ENCODE peak calls at places on chromosomes 6 and 20, in ten cellular contexts. F is AG10803, U is RWPE1, J is body of pancreas, A is mesothelial cell of epicardium, H is suprapubic skin, D is cardiac fibroblast, K is nephron progenitor cell, E is esophagus squamous epithelium, M is activated B cell treated with CpG ODN at 0.5 μM for 24 hours. X is an unnamed sample.

GRCh38 chr6:26071135-26071534 is 16.1 kb upstream of the HFE start:
- DNase-seq in F (peak; percentile 42), U (no peak), J (peak; percentile 71), A (no peak), H (peak; percentile 63), D (no peak), K (no peak), E (no peak), M (no peak), X (no peak)

GRCh38 chr6:90295854-90296345 is 743 bp downstream of the BACH2 start:
- DNase-seq in F (peak; percentile 35), U (peak; percentile 64), J (peak; percentile 63), A (peak; percentile 43), H (peak; percentile 80), D (peak; percentile 59), K (peak; percentile 71), E (peak; percentile 6), M (peak; percentile 71), X (peak; percentile 75)

GRCh38 chr20:62628691-62629090 is 13.6 kb upstream of the SLCO4A1 start:
- DNase-seq in F (no peak), U (no peak), J (no peak), A (no peak), H (no peak), D (no peak), K (no peak), E (no peak), M (no peak), X (no peak)

GRCh38 chr6:65524232-65524631 is 182.8 kb downstream of the EYS start:
- DNase-seq in F (no peak), U (no peak), J (no peak), A (no peak), H (no peak), D (no peak), K (no peak), E (no peak), M (no peak), X (no peak)

GRCh38 chr20:62647521-62648317 is 5.4 kb downstream of the SLCO4A1 start:
- DNase-seq in F (no peak), U (no peak), J (no peak), A (no peak), H (no peak), D (no peak), K (no peak), E (no peak), M (no peak), X (no peak)

GRCh38 chr6:50062051-50062450 is 12.3 kb upstream of the DEFB112 start:
- DNase-seq in F (no peak), U (no peak), J (no peak), A (no peak), H (no peak), D (no peak), K (peak; percentile 5), E (no peak), M (no peak), X (no peak)

GRCh38 chr6:4577406-4577805 is 198.8 kb upstream of the CDYL start:
- DNase-seq in F (peak; percentile 97), U (no peak), J (peak; percentile 35), A (no peak), H (no peak), D (peak; percentile 97), K (no peak), E (no peak), M (no peak), X (no peak)

GRCh38 chr20:46939566-46939965 is 44.9 kb downstream of the EYA2 start:
- DNase-seq in F (no peak), U (no peak), J (no peak), A (no peak), H (no peak), D (no peak), K (no peak), E (no peak), M (no peak), X (no peak)

GRCh38 chr20:56664791-56665190 is 35.7 kb downstream of the TFAP2C start:
- DNase-seq in F (no peak), U (no peak), J (no peak), A (no peak), H (no peak), D (no peak), K (no peak), E (no peak), M (no peak), X (no peak)

GRCh38 chr6:145633981-145634627 is 101.2 kb downstream of the EPM2A start:
- DNase-seq in F (peak; percentile 77), U (peak; percentile 69), J (peak; percentile 81), A (peak; percentile 86), H (peak; percentile 79), D (peak; percentile 88), K (peak; percentile 95), E (no peak), M (peak; percentile 56), X (peak; percentile 85)

GRCh38 chr6:90186637-90187361 is 109.8 kb downstream of the BACH2 start:
- DNase-seq in F (no peak), U (no peak), J (no peak), A (no peak), H (no peak), D (no peak), K (no peak), E (no peak), M (no peak), X (no peak)

GRCh38 chr6:129515004-129515403 is 195.0 kb downstream of the ARHGAP18 start:
- DNase-seq in F (no peak), U (no peak), J (no peak), A (no peak), H (no peak), D (no peak), K (no peak), E (no peak), M (no peak), X (no peak)

GRCh38 chr6:150638765-150639164 is 39.1 kb downstream of the PLEKHG1 start:
- DNase-seq in F (no peak), U (no peak), J (no peak), A (no peak), H (no peak), D (no peak), K (no peak), E (no peak), M (no peak), X (no peak)

GRCh38 chr6:158018370-158018771 is 36.7 kb downstream of the SYNJ2 start:
- DNase-seq in F (no peak), U (no peak), J (no peak), A (no peak), H (no peak), D (peak; percentile 74), K (no peak), E (no peak), M (no peak), X (no peak)

GRCh38 chr20:3782597-3782996 is 1.3 kb upstream of the SPEF1 start:
- DNase-seq in F (no peak), U (no peak), J (no peak), A (no peak), H (no peak), D (no peak), K (no peak), E (no peak), M (no peak), X (no peak)

GRCh38 chr20:3783068-3783489 is 1.8 kb upstream of the SPEF1 start:
- DNase-seq in F (no peak), U (no peak), J (no peak), A (no peak), H (no peak), D (no peak), K (no peak), E (no peak), M (no peak), X (no peak)

GRCh38 chr20:3784226-3784853 is 2.2 kb downstream of the CENPB start:
- DNase-seq in F (no peak), U (no peak), J (no peak), A (no peak), H (no peak), D (peak; percentile 40), K (no peak), E (no peak), M (no peak), X (no peak)

GRCh38 chr20:3784863-3785239 is 1.7 kb downstream of the CENPB start:
- DNase-seq in F (no peak), U (no peak), J (no peak), A (no peak), H (no peak), D (no peak), K (no peak), E (no peak), M (no peak), X (no peak)

GRCh38 chr20:3783516-3784225 is 2.4 kb upstream of the SPEF1 start:
- DNase-seq in F (no peak), U (no peak), J (no peak), A (no peak), H (no peak), D (no peak), K (no peak), E (no peak), M (no peak), X (no peak)
- TF ChIP-seq CTCF in F (no peak), U (no peak), J (no peak), A (no peak), H (no peak), D (no peak), K (no peak), E (no peak), M (no peak), X (no peak)

DNA sequence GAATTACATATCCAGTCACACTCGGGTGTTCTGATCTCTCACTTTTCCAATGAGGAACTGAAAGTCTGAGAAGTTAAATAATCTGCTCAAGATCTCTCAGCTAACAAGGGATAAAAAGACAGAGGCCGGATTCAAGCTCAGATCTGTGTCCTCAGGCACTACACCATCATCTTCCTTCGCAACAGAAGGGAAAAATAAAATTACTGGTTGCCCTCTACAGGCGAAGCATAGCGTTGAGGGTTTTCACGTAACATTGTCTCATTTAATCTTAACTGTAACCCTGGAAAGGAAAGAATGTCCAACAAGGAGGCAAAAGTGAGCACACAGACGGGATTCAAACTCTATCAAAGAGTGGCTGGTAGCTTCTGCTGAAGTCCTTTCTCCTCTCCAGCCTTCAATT is 67.8 kb upstream of the ANKEF1 start:
- DNase-seq in F (peak; percentile 1), U (peak; percentile 16), J (no peak), A (no peak), H (no peak), D (peak; percentile 40), K (no peak), E (no peak), M (no peak), X (no peak)
- TF ChIP-seq CTCF in F (peak; percentile 33), U (no peak), J (no peak), A (no peak), H (no peak), D (peak; percentile 30), K (no peak), E (peak; percentile 15), M (no peak), X (peak; percentile 61)

DNA sequence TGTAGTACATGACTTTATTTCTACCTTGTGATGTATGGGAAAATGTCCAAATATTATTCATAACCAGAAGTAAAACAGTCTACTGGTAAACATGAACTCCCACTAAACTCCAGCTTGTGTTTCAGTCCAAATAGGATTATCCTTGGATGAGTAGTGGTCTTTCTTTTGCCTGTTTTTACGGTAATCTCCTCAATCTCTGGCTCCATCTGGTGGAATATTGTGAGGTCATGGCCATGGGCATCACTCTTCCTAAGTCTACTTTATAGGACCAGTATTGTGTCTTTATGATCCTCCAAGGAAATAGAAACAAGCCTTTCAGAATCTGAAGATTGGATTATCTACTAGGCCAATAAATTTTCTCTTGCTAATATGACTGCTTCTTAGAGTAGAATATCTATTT is 505.0 kb downstream of the BMP2 start:
- DNase-seq in F (no peak), U (no peak), J (no peak), A (no peak), H (no peak), D (peak; percentile 14), K (no peak), E (no peak), M (no peak), X (no peak)
- TF ChIP-seq CTCF in F (peak; percentile 23), U (peak; percentile 19), J (no peak), A (no peak), H (no peak), D (peak; percentile 22), K (peak; percentile 47), E (no peak), M (no peak), X (peak; percentile 65)

GRCh38 chr20:19212524-19213502 is at the start of gene SLC24A3:
- DNase-seq in F (peak; percentile 31), U (peak; percentile 8), J (peak; percentile 36), A (peak; percentile 49), H (peak; percentile 78), D (peak; percentile 55), K (peak; percentile 81), E (no peak), M (no peak), X (peak; percentile 86)
- TF ChIP-seq CTCF in F (peak; percentile 15), U (peak; percentile 42), J (no peak), A (peak; percentile 18), H (peak; percentile 68), D (peak; percentile 30), K (peak; percentile 21), E (peak; percentile 49), M (no peak), X (peak; percentile 67)